ENCODE peak calls at places on chromosomes 7 and 10, in four cellular contexts. J is endothelial cell of umbilical vein, U is right lobe of liver, Y is cardiac muscle cell. B is an unnamed sample. For H3K4me1 and H3K27me3, the result is how much of the 10 kb centered on the place peaks cover.

GRCh38 chr7:2355079-2356008 is 717 bp downstream of the EIF3B start:
- DNase-seq in J (peak), U (peak), Y (peak), B (peak)

GRCh38 chr7:110480964-110481363 is 610.0 kb upstream of the LRRN3 start:
- DNase-seq in J (no peak), U (no peak), Y (no peak), B (no peak)

GRCh38 chr7:28615091-28615490 is 202.8 kb downstream of the CREB5 start:
- DNase-seq in J (peak), U (no peak), Y (no peak), B (no peak)

GRCh38 chr10:75034131-75034512 is 77.3 kb upstream of the SAMD8 start:
- DNase-seq in J (no peak), U (no peak), Y (no peak), B (no peak)

GRCh38 chr7:148147438-148147837 is 443.1 kb upstream of the C7orf33 start:
- DNase-seq in J (no peak), U (no peak), Y (no peak), B (no peak)

GRCh38 chr7:69467826-69468225 is 130.4 kb upstream of the AUTS2 start:
- DNase-seq in J (no peak), U (no peak), Y (peak), B (no peak)

GRCh38 chr10:77251297-77252013 is 386.2 kb downstream of the KCNMA1 start:
- DNase-seq in J (peak), U (peak), Y (peak), B (peak)

GRCh38 chr10:74134240-74134820 is 16.3 kb downstream of the AP3M1 start:
- DNase-seq in J (peak), U (no peak), Y (no peak), B (no peak)

GRCh38 chr7:3157541-3158287 is 114.0 kb upstream of the CARD11 start:
- DNase-seq in J (no peak), U (no peak), Y (peak), B (no peak)

GRCh38 chr7:73532224-73532623 is 10.1 kb upstream of the BAZ1B start:
- DNase-seq in J (no peak), U (no peak), Y (no peak), B (no peak)

GRCh38 chr10:23439920-23440875 is 1.3 kb downstream of the OTUD1 start:
- DNase-seq in J (peak), U (peak), Y (peak), B (no peak)

GRCh38 chr10:10658157-10658556 is 359.5 kb upstream of the CELF2 start:
- DNase-seq in J (no peak), U (no peak), Y (peak), B (no peak)

GRCh38 chr10:21507066-21507669 is 18.3 kb downstream of the SKIDA1 start:
- DNase-seq in J (no peak), U (no peak), Y (no peak), B (no peak)

GRCh38 chr10:25627606-25628005 is 306.4 kb upstream of the MYO3A start:
- DNase-seq in J (no peak), U (no peak), Y (peak), B (no peak)

GRCh38 chr7:1548944-1549343 is 7.1 kb downstream of the TMEM184A start:
- DNase-seq in J (no peak), U (no peak), Y (no peak), B (no peak)

GRCh38 chr7:19061331-19061730 is 56.1 kb downstream of the TWIST1 start:
- DNase-seq in J (no peak), U (no peak), Y (peak), B (no peak)

DNA sequence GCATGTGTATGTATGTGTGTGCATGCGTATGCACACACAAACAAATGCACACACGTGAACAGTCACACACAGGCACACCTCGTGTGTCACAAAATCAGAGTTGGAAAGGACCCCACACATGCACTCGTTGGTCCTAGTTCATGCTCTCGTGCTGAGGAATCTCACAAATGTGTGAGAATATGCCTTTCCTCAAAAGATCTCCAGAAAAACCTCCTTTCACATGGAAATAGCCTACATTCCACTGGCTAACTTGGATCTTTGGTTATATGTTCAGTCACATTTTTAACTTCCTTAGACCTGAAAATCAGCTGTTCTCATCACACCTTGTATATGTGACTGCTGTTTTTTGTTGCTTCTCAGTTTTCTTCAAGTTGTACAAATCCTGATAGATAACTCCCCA is 256.7 kb downstream of the DPP6 start:
- DNase-seq in J (no peak), U (no peak), Y (no peak), B (no peak)
- H3K4me1 ChIP-seq in J (under half), U (under half), Y (under half), B (under half)

GRCh38 chr10:9111983-9112382 is 1057.5 kb downstream of the GATA3 start:
- DNase-seq in J (no peak), U (no peak), Y (no peak), B (no peak)
- H3K27me3 ChIP-seq in J (under half), U (under half), Y (under half), B (under half)

GRCh38 chr7:155735442-155736118 is 76.7 kb downstream of the SHH start:
- DNase-seq in J (no peak), U (no peak), Y (no peak), B (no peak)
- H3K4me1 ChIP-seq in J (under half), U (under half), Y (under half), B (under half)

DNA sequence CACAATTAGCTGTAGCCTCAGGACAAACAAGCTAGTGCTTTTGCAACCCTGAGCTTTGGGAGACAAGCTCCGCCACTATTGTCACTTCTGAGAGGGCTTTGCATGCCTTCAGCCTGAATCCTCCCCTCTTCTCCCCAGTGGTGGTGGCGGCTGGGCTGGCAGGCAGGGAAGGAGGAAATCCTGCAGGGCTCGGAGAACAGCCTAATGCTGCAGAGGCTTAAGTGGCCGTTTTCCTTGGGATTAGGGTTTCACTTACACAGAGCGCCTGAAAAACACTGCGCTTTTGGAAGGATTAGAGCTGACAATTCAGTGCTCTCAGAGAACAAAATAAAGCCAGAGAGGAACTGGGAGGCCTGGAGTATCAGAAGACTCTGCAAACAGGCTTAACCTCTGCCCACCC is 71.3 kb downstream of the PAX2 start:
- DNase-seq in J (no peak), U (no peak), Y (no peak), B (no peak)
- H3K27me3 ChIP-seq in J (under half), U (under half), Y (half or more), B (half or more)

GRCh38 chr10:63258920-63259678 is 126.0 kb downstream of the NRBF2 start:
- DNase-seq in J (no peak), U (no peak), Y (no peak), B (no peak)

GRCh38 chr10:63260860-63261251 is 127.7 kb downstream of the NRBF2 start:
- DNase-seq in J (no peak), U (no peak), Y (no peak), B (no peak)

GRCh38 chr10:63262674-63263073 is 129.5 kb downstream of the NRBF2 start:
- DNase-seq in J (no peak), U (no peak), Y (no peak), B (no peak)

GRCh38 chr10:63260103-63260859 is 127.2 kb downstream of the NRBF2 start:
- DNase-seq in J (no peak), U (no peak), Y (no peak), B (no peak)

GRCh38 chr10:63261496-63261895 is 128.4 kb downstream of the NRBF2 start:
- DNase-seq in J (no peak), U (no peak), Y (no peak), B (no peak)
- H3K4me1 ChIP-seq in J (under half), U (under half), Y (under half), B (under half)

DNA sequence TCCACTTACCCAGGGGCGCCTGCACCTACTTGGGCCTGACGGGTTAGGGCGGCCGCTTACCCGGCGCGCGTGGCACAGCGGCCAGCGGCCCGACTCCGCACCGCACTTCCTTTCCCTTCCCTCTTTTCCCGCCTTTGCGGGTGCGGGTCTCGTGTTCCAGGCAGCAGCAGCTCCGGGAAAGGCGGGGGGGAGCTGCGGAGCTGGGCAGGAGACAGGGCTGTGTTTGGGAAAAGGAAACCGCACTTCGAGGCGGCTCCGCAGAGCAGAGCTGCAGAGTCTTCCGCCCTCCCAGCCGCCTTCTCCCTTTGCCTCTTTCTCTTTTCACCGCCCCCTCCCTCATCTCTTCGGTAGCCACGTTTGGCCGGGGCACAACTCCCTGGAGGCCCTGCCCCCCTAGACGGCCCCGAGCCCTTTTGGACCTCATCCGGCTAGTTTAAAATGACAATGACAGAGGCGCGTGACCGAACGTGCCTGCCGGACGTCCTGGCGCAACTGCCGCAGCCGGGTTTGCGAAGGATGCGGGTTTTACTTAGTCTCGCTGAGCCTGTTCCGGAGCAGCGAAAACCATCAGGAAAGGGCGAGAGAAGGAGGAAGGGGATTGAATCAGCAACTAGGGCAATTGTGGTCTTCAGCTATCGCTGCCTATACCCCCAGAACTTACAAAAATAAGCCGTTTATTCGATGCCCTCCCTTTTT is 7.9 kb upstream of the PAX2 start:
- DNase-seq in J (no peak), U (no peak), Y (no peak), B (no peak)
- H3K27me3 ChIP-seq in J (half or more), U (half or more), Y (half or more), B (half or more)

GRCh38 chr7:7521259-7521658 is 14.4 kb downstream of the COL28A1 start:
- DNase-seq in J (no peak), U (no peak), Y (no peak), B (no peak)
- H3K4me1 ChIP-seq in J (under half), U (under half), Y (under half), B (under half)

DNA sequence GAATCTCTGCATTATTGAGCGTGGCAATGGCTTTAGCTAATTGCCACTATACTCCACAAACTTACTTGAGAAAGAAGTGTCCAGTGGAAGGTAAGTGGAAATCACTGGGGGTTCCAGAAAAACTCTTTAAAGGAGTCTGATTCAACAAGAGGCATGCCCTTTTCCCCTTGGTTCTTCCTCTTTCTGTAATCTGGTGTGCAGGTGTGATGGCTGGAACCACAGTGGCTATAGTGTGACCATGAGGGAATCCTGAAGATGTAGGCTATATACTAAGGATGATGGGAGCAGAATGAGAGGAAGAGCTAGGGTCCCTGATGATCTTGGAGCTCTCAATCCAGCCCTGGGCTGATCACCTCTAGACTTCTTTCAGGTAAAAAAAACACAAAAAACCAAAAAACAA is 2.0 kb upstream of the CLEC2L start:
- DNase-seq in J (no peak), U (no peak), Y (no peak), B (no peak)
- H3K27me3 ChIP-seq in J (under half), U (under half), Y (half or more), B (under half)